ENCODE peak calls at places on chromosome 6, in four cellular contexts. B, Q, E and Z are unnamed samples.

GRCh38 chr6:4008324-4009047 is 70.5 kb downstream of the FAM217A start:
- DNase-seq in B (no peak), Q (peak), E (no peak), Z (peak)

GRCh38 chr6:71373943-71374342 is 85.3 kb downstream of the OGFRL1 start:
- DNase-seq in B (no peak), Q (no peak), E (no peak), Z (no peak)

GRCh38 chr6:16486661-16487060 is 248.3 kb downstream of the GMPR start:
- DNase-seq in B (no peak), Q (no peak), E (no peak), Z (no peak)

GRCh38 chr6:28741363-28741762 is 182.4 kb downstream of the TRIM27 start:
- DNase-seq in B (no peak), Q (no peak), E (no peak), Z (no peak)

GRCh38 chr6:41921712-41921998 is 356 bp downstream of the BYSL start:
- DNase-seq in B (no peak), Q (no peak), E (no peak), Z (no peak)

GRCh38 chr6:42049116-42049809 is 1.1 kb upstream of the TAF8 start:
- DNase-seq in B (no peak), Q (no peak), E (no peak), Z (no peak)

GRCh38 chr6:134295953-134296553 is 21.9 kb downstream of the SGK1 start:
- DNase-seq in B (no peak), Q (peak), E (no peak), Z (peak)

GRCh38 chr6:94238868-94239267 is 819.5 kb upstream of the EPHA7 start:
- DNase-seq in B (no peak), Q (no peak), E (no peak), Z (no peak)